ENCODE peak calls at places on chromosomes 6 and 20, in ten cellular contexts. A is NAMALWA; G is kidney glomerular epithelial cell; M is stimulated activated CD4-positive, alpha-beta T cell treated with anti-CD3 and anti-CD28 coated beads, Interleukin-4, amount 100 ng/mL, for 24 hours; D is HEK293T; W is iris pigment epithelial cell; O is transverse colon; N is AG20443; B is HS-5; T is GM20000. F is an unnamed sample.

GRCh38 chr6:85126448-85127178 is 323.3 kb upstream of the NT5E start:
- DNase-seq in N (peak), O (peak), A (peak), D (peak), G (no peak), M (no peak), T (peak), B (no peak), W (peak), F (peak)

GRCh38 chr6:134176283-134176975 is 124.0 kb upstream of the SLC2A12 start:
- DNase-seq in O (no peak), D (no peak), M (no peak), B (no peak), N (peak), W (peak), A (no peak), G (no peak), T (no peak), F (peak)

GRCh38 chr20:40110241-40110910 is 578.7 kb downstream of the MAFB start:
- DNase-seq in G (no peak), O (no peak), A (no peak), D (no peak), T (no peak), W (no peak), B (no peak), N (no peak), M (no peak), F (no peak)

GRCh38 chr20:34222208-34222607 is 19.0 kb upstream of the ASIP start:
- DNase-seq in A (no peak), M (no peak), O (peak), G (peak), D (no peak), T (no peak), N (peak), B (peak), W (peak), F (peak)

GRCh38 chr6:4693566-4693965 is 82.6 kb upstream of the CDYL start:
- DNase-seq in D (no peak), A (peak), M (no peak), O (no peak), T (no peak), N (no peak), B (no peak), G (no peak), W (no peak), F (no peak)

GRCh38 chr6:121309768-121310473 is 24.4 kb downstream of the TBC1D32 start:
- DNase-seq in A (no peak), G (peak), W (peak), N (peak), O (no peak), T (no peak), M (no peak), B (peak), D (no peak), F (peak)

GRCh38 chr6:99427988-99428387 is 2.9 kb upstream of the PNISR start:
- DNase-seq in N (no peak), W (no peak), O (no peak), D (no peak), M (no peak), T (no peak), B (no peak), G (no peak), A (no peak), F (no peak)

GRCh38 chr6:138533667-138534066 is 34.4 kb upstream of the NHSL1 start:
- DNase-seq in T (no peak), W (no peak), A (no peak), D (no peak), G (no peak), M (no peak), B (no peak), N (no peak), O (no peak), F (no peak)

GRCh38 chr6:55974688-55975087 is 99.3 kb upstream of the BMP5 start:
- DNase-seq in W (peak), O (no peak), B (no peak), D (no peak), G (no peak), A (no peak), N (no peak), M (no peak), T (no peak), F (no peak)

GRCh38 chr20:22684763-22685443 is 100.5 kb upstream of the FOXA2 start:
- DNase-seq in N (no peak), T (no peak), W (no peak), A (no peak), O (no peak), D (no peak), B (no peak), G (no peak), M (no peak), F (no peak)

GRCh38 chr6:16947461-16948159 is 154.2 kb upstream of the STMND1 start:
- DNase-seq in O (no peak), G (no peak), A (no peak), M (no peak), B (peak), T (no peak), N (peak), D (peak), W (peak), F (peak)